ENCODE peak calls at places on chromosomes 11 and 22, in eight cellular contexts. M is endothelial cell of umbilical vein, Y is K562, S is mammary epithelial cell, J is SK-N-SH, N is HCT116, X is IMR-90, Q is neuronal stem cell. F is an unnamed sample. For H3K4me1, the result is how much of the 10 kb centered on the place peaks cover.

GRCh38 chr11:104649002-104649401 is 249.3 kb downstream of the CASP12 start:
- DNase-seq in Q (no peak), S (no peak), J (no peak), X (no peak), Y (no peak), N (no peak), M (no peak), F (no peak)

GRCh38 chr11:75351541-75352416 is at the start of gene ARRB1:
- DNase-seq in Q (peak), M (no peak), N (no peak), J (peak), Y (peak), S (no peak), X (no peak), F (no peak)

GRCh38 chr22:24809331-24809730 is 3.3 kb downstream of the SGSM1 start:
- DNase-seq in X (no peak), J (peak), S (no peak), N (no peak), Y (no peak), M (no peak), Q (no peak), F (no peak)

GRCh38 chr22:30649430-30650007 is 13.9 kb downstream of the SLC35E4 start:
- DNase-seq in Y (peak), S (peak), J (no peak), M (peak), Q (no peak), X (peak), N (peak), F (no peak)

GRCh38 chr11:61691378-61692156 is 11.4 kb downstream of the DAGLA start:
- DNase-seq in Y (no peak), M (no peak), Q (no peak), N (no peak), X (no peak), J (no peak), S (no peak), F (no peak)

GRCh38 chr22:45911601-45912271 is 65.2 kb downstream of the WNT7B start:
- DNase-seq in Y (peak), N (no peak), X (no peak), M (no peak), S (peak), Q (no peak), J (no peak), F (no peak)

GRCh38 chr11:114553642-114554041 is 6.0 kb downstream of the NXPE1 start:
- DNase-seq in Q (no peak), J (no peak), Y (no peak), S (peak), N (no peak), M (no peak), X (peak), F (no peak)

GRCh38 chr11:128483211-128483788 is 104.1 kb downstream of the ETS1 start:
- DNase-seq in J (no peak), N (no peak), M (no peak), S (no peak), Q (no peak), X (no peak), Y (no peak), F (no peak)

GRCh38 chr11:117010808-117011540 is 87.3 kb downstream of the SIK3 start:
- DNase-seq in Y (no peak), S (peak), J (no peak), X (peak), N (no peak), Q (no peak), M (peak), F (no peak)

GRCh38 chr11:3122775-3123201 is 42.3 kb downstream of the OSBPL5 start:
- DNase-seq in X (no peak), Q (no peak), J (peak), S (no peak), Y (no peak), M (no peak), N (no peak), F (no peak)

GRCh38 chr11:115527534-115528125 is 23.4 kb upstream of the CADM1 start:
- DNase-seq in Q (peak), J (no peak), M (no peak), N (no peak), S (peak), Y (no peak), X (no peak), F (no peak)

GRCh38 chr11:27720277-27720830 is 20.1 kb upstream of the BDNF start:
- DNase-seq in J (peak), M (peak), Q (peak), Y (peak), X (peak), S (peak), N (no peak), F (no peak)

GRCh38 chr11:107508201-107508857 is 50.7 kb upstream of the CWF19L2 start:
- DNase-seq in Y (no peak), S (no peak), N (no peak), M (no peak), Q (no peak), X (no peak), J (no peak), F (no peak)

GRCh38 chr11:113245216-113245615 is 69.2 kb upstream of the TTC12 start:
- DNase-seq in J (no peak), M (no peak), X (no peak), Y (no peak), Q (no peak), N (no peak), S (no peak), F (no peak)

GRCh38 chr22:18975434-18976196 is 39.5 kb upstream of the PRODH start:
- DNase-seq in S (no peak), J (no peak), M (no peak), Q (no peak), Y (no peak), X (no peak), N (no peak), F (no peak)

GRCh38 chr11:96033054-96033453 is 109.1 kb upstream of the MTMR2 start:
- DNase-seq in X (no peak), N (no peak), S (no peak), Q (no peak), J (no peak), Y (no peak), M (no peak), F (no peak)

GRCh38 chr11:129075757-129076156 is 116.4 kb downstream of the ARHGAP32 start:
- DNase-seq in Y (no peak), S (no peak), M (no peak), J (no peak), N (no peak), X (no peak), Q (no peak), F (no peak)

GRCh38 chr22:24420072-24420976 is 7.1 kb upstream of the ADORA2A start:
- DNase-seq in Q (peak), X (no peak), Y (no peak), S (no peak), N (no peak), M (peak), J (peak), F (no peak)

GRCh38 chr11:128586689-128587088 is 669 bp downstream of the ETS1 start:
- DNase-seq in Y (no peak), S (no peak), M (peak), Q (no peak), J (no peak), N (no peak), X (no peak), F (no peak)

GRCh38 chr11:68215087-68215445 is 2.0 kb upstream of the KMT5B start:
- DNase-seq in S (no peak), J (peak), Q (no peak), M (no peak), N (no peak), X (no peak), Y (no peak), F (no peak)

GRCh38 chr11:12626616-12627015 is 47.6 kb upstream of the TEAD1 start:
- DNase-seq in Q (no peak), X (peak), M (no peak), N (no peak), J (no peak), S (no peak), Y (no peak), F (no peak)

GRCh38 chr11:1860108-1860507 is 7.2 kb downstream of the LSP1 start:
- DNase-seq in N (no peak), X (no peak), S (no peak), Y (no peak), J (no peak), M (no peak), Q (no peak), F (no peak)

GRCh38 chr11:1862588-1863351 is 9.9 kb downstream of the LSP1 start:
- DNase-seq in N (peak), X (no peak), J (no peak), S (no peak), Q (no peak), M (no peak), Y (no peak), F (no peak)

GRCh38 chr11:1864216-1864615 is 11.3 kb downstream of the LSP1 start:
- DNase-seq in J (peak), S (no peak), Q (no peak), N (no peak), X (no peak), Y (no peak), M (no peak), F (no peak)

GRCh38 chr11:1863352-1864215 is 10.7 kb downstream of the LSP1 start:
- DNase-seq in N (peak), S (peak), Q (peak), Y (peak), X (peak), J (peak), M (peak), F (no peak)

DNA sequence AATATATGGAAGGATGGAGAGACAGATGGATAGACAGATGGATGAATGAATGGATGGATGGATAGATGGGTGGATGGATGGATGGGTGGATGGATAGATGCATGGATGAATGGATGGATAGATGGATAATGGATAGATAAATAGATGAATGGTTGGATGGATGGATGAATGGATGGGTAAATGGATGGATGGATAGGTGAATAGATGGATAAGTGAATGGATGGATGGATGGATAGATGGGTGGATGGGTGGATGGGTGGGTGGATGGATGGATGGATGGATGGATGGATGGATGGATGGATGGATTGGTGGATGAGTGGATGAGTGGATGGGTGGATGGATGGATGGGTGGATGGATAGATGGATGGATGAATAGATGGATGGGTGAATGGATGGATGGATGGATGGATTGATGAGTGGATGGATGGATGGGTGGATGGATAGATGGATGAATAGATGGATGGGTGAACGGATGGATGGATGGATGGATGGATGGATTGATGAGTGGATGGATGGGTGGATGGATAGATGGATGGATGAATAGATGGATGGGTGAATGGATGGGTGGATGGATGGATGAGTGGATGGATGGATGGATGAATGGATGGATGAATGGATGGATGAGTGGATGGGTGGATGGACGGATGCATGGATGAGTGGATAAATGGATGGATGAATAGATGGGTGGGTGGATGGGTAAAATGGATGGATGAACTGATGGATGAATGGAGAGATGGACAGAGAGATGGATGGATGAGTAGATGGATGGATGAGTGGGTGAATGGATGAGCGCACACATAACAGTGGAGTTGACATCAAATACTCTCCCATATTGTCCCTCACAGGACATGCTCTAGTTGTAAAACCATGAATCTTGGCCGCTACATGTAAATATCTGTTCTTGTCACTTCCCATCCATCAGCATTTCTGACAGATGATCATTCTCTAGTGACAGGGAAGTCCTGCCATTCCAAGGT is 8.8 kb downstream of the LSP1 start:
- DNase-seq in Y (no peak), X (no peak), Q (no peak), N (no peak), S (no peak), M (no peak), J (no peak), F (no peak)
- H3K4me3 ChIP-seq in Y (no peak), X (no peak), Q (no peak), N (no peak), S (no peak), M (no peak), J (no peak), F (no peak)

DNA sequence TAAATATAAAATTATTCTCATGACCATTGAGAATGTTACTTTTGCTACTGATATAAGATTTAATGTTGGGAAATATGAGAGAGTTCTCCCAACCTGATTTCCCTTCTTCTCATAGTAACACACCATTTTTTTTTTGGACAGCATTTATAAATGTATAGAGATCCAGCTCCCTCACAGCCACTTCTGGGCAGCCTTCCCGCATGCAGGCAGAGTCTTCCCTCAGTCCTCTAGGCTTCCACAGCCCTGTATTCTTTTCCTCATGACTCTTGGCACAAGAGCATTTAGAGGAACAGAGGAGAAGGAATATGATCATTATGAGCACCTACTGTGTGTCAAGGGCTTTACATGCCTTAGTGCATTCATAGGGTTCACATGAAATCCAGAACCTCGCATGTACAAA is 9.0 kb downstream of the DTX4 start:
- DNase-seq in X (no peak), J (no peak), M (no peak), S (no peak), Y (no peak), N (no peak), Q (no peak), F (no peak)
- H3K4me1 ChIP-seq in X (under half), J (under half), M (under half), S (under half), Y (under half), N (under half), Q (under half), F (under half)

GRCh38 chr11:24513837-24514594 is 17.2 kb downstream of the LUZP2 start:
- DNase-seq in Y (no peak), N (no peak), M (no peak), J (no peak), Q (no peak), S (no peak), X (no peak), F (no peak)

GRCh38 chr11:24516658-24517057 is 19.8 kb downstream of the LUZP2 start:
- DNase-seq in M (no peak), Y (no peak), Q (no peak), J (no peak), S (no peak), X (no peak), N (no peak), F (no peak)

GRCh38 chr11:24521586-24521985 is 24.7 kb downstream of the LUZP2 start:
- DNase-seq in Q (no peak), N (no peak), M (no peak), J (no peak), X (no peak), S (no peak), Y (no peak), F (no peak)

GRCh38 chr11:24511518-24511917 is 14.7 kb downstream of the LUZP2 start:
- DNase-seq in Y (no peak), X (no peak), N (no peak), J (no peak), S (no peak), M (no peak), Q (no peak), F (no peak)

GRCh38 chr11:24515632-24516031 is 18.8 kb downstream of the LUZP2 start:
- DNase-seq in M (no peak), J (no peak), N (no peak), X (no peak), S (no peak), Q (no peak), Y (no peak), F (no peak)
- H2AFZ ChIP-seq in M (no peak), J (no peak), N (no peak), X (no peak), S (no peak), Q (no peak), Y (no peak), F (no peak)

GRCh38 chr22:40043086-40043485 is 48.3 kb downstream of the FAM83F start:
- DNase-seq in S (peak), N (no peak), X (no peak), J (no peak), Q (no peak), Y (no peak), M (no peak), F (no peak)
- H3K4me3 ChIP-seq in S (peak), N (no peak), X (no peak), J (no peak), Q (no peak), Y (no peak), M (no peak), F (peak)

GRCh38 chr11:111631666-111632039 is 29.4 kb downstream of the SIK2 start:
- DNase-seq in X (peak), Y (no peak), M (peak), N (no peak), Q (no peak), S (peak), J (no peak), F (no peak)

GRCh38 chr11:111634981-111635705 is 32.9 kb downstream of the SIK2 start:
- DNase-seq in X (peak), N (no peak), Y (no peak), J (no peak), S (peak), M (peak), Q (no peak), F (no peak)

GRCh38 chr11:111633756-111634362 is 31.6 kb downstream of the SIK2 start:
- DNase-seq in S (peak), Y (no peak), J (peak), N (no peak), X (peak), Q (no peak), M (peak), F (no peak)

GRCh38 chr11:111632798-111633197 is 30.5 kb downstream of the SIK2 start:
- DNase-seq in J (peak), Q (no peak), S (no peak), X (no peak), M (no peak), N (no peak), Y (no peak), F (no peak)

DNA sequence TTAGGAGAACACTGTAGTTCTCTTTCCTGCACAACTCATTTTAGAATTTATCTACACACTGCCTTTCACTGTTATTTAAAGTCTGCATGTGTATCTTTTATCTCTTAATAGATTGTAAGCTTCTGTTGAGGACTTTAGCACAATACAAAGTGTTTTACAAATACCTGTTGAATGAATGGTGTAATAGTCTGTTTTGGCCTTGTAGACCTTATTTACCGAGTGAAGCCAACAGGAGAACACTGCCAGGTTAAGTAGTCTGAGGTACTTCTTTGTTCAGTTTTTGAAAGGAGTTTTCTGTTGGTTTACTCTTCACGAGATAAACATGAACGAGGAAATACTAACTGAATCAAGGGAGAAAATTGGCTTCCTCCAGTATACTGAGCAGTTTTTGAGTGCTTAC is 31.0 kb downstream of the SIK2 start:
- DNase-seq in Y (no peak), M (no peak), N (no peak), J (no peak), Q (no peak), X (no peak), S (no peak), F (no peak)
- H3K4me1 ChIP-seq in Y (under half), M (under half), N (under half), J (half or more), Q (under half), X (under half), S (half or more), F (under half)

GRCh38 chr11:131688056-131688693 is 317.8 kb downstream of the NTM start:
- DNase-seq in Q (peak), X (peak), Y (peak), M (peak), N (no peak), J (peak), S (peak), F (peak)
- H2AFZ ChIP-seq in Q (peak), X (peak), Y (no peak), M (peak), N (no peak), J (peak), S (peak), F (no peak)

DNA sequence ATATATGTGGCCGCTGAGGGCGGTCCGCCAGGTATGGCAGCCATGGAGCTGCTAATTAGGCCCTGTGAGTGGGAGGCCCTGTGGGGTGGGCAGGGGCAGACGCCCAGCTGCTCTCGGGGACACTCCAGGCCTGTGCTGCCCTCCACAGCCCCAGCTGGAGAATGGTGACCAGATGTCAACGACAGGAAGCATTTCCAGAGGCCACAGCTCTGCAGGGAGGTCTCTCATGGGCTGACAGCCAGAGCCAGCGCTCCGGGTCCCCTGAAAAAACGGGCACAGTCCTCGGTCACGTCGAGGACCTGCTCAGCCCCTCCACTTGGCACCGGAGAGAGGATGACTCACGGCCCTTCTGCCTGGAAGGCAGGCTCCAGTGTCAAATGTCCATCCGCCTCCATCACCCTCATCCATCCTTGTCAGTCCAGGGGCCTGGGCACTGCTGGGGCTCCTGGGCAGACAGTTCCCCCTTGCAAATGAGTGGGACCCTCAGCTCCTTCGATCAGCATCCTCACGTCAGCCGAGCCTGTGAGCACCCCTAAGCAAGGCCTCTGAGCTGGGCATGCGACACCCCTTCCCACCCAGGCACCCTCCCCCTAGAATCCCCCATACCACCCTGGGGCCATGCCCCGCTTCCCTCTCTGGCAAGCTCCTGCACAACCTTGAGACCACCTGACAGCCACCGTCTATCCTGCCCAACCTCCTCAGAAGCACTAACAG is 1.9 kb downstream of the BID start:
- DNase-seq in Q (no peak), N (no peak), X (peak), J (peak), Y (no peak), M (no peak), S (no peak), F (no peak)
- H3K4me3 ChIP-seq in Q (peak), N (no peak), X (peak), J (peak), Y (no peak), M (no peak), S (no peak), F (peak)

GRCh38 chr11:64095286-64095825 is 59.6 kb downstream of the FLRT1 start:
- DNase-seq in X (peak), J (no peak), M (no peak), S (no peak), Y (no peak), N (no peak), Q (no peak), F (no peak)
- H3K4me1 ChIP-seq in X (under half), J (under half), M (under half), S (under half), Y (under half), N (under half), Q (half or more), F (under half)